ENCODE peak calls at places on chromosomes 12 and 14, in four cellular contexts. One of them, this sample, is unnamed.

GRCh38 chr14:64215978-64216377 is 78.2 kb downstream of the ESR2 start:
- DNase-seq in Calu3: no peak
- DNase-seq in heart left ventricle: no peak
- DNase-seq in neural crest cell: no peak
- DNase-seq in this sample: no peak

GRCh38 chr12:29674463-29674862 is 109.3 kb downstream of the TMTC1 start:
- DNase-seq in Calu3: no peak
- DNase-seq in heart left ventricle: no peak
- DNase-seq in neural crest cell: no peak
- DNase-seq in this sample: no peak

GRCh38 chr14:75383721-75384120 is 44.1 kb upstream of the JDP2 start:
- DNase-seq in Calu3: no peak
- DNase-seq in heart left ventricle: no peak
- DNase-seq in neural crest cell: no peak
- DNase-seq in this sample: no peak

GRCh38 chr14:95359974-95360826 is 40.5 kb upstream of the CLMN start:
- DNase-seq in Calu3: peak
- DNase-seq in heart left ventricle: no peak
- DNase-seq in neural crest cell: peak
- DNase-seq in this sample: peak

GRCh38 chr14:104393199-104393897 is 186.2 kb upstream of the C14orf180 start:
- DNase-seq in Calu3: no peak
- DNase-seq in heart left ventricle: peak
- DNase-seq in neural crest cell: no peak
- DNase-seq in this sample: no peak

GRCh38 chr14:99744199-99744872 is 48.9 kb upstream of the EML1 start:
- DNase-seq in Calu3: no peak
- DNase-seq in heart left ventricle: no peak
- DNase-seq in neural crest cell: no peak
- DNase-seq in this sample: no peak

GRCh38 chr12:72139411-72139810 is 132.8 kb upstream of the TRHDE start:
- DNase-seq in Calu3: no peak
- DNase-seq in heart left ventricle: no peak
- DNase-seq in neural crest cell: no peak
- DNase-seq in this sample: no peak

GRCh38 chr12:65926119-65927004 is 102.1 kb downstream of the HMGA2 start:
- DNase-seq in Calu3: no peak
- DNase-seq in heart left ventricle: no peak
- DNase-seq in neural crest cell: no peak
- DNase-seq in this sample: no peak

GRCh38 chr14:28709571-28710305 is 56.8 kb upstream of the FOXG1 start:
- DNase-seq in Calu3: no peak
- DNase-seq in heart left ventricle: no peak
- DNase-seq in neural crest cell: no peak
- DNase-seq in this sample: no peak

GRCh38 chr12:132568301-132568700 is 42.1 kb downstream of the LRCOL1 start:
- DNase-seq in Calu3: no peak
- DNase-seq in heart left ventricle: no peak
- DNase-seq in neural crest cell: no peak
- DNase-seq in this sample: no peak

GRCh38 chr14:32366256-32366655 is 37.2 kb downstream of the AKAP6 start:
- DNase-seq in Calu3: no peak
- DNase-seq in heart left ventricle: no peak
- DNase-seq in neural crest cell: no peak
- DNase-seq in this sample: no peak

GRCh38 chr12:105100207-105100985 is 7.1 kb upstream of the WASHC4 start:
- DNase-seq in Calu3: no peak
- DNase-seq in heart left ventricle: no peak
- DNase-seq in neural crest cell: no peak
- DNase-seq in this sample: no peak

GRCh38 chr12:56933826-56934625 is at the start of gene SDR9C7:
- DNase-seq in Calu3: no peak
- DNase-seq in heart left ventricle: no peak
- DNase-seq in neural crest cell: no peak
- DNase-seq in this sample: no peak

GRCh38 chr12:66724616-66725015 is 45.7 kb upstream of the GRIP1 start:
- DNase-seq in Calu3: no peak
- DNase-seq in heart left ventricle: no peak
- DNase-seq in neural crest cell: peak
- DNase-seq in this sample: no peak

GRCh38 chr12:107775093-107775721 is 703 bp downstream of the ASCL4 start:
- DNase-seq in Calu3: no peak
- DNase-seq in heart left ventricle: no peak
- DNase-seq in neural crest cell: peak
- DNase-seq in this sample: no peak

GRCh38 chr12:5072326-5072725 is 28.6 kb downstream of the KCNA5 start:
- DNase-seq in Calu3: no peak
- DNase-seq in heart left ventricle: no peak
- DNase-seq in neural crest cell: no peak
- DNase-seq in this sample: no peak

GRCh38 chr12:51217968-51218606 is at the start of gene POU6F1:
- DNase-seq in Calu3: peak
- DNase-seq in heart left ventricle: peak
- DNase-seq in neural crest cell: peak
- DNase-seq in this sample: peak

GRCh38 chr12:66740257-66740656 is 61.4 kb upstream of the GRIP1 start:
- DNase-seq in Calu3: peak
- DNase-seq in heart left ventricle: no peak
- DNase-seq in neural crest cell: no peak
- DNase-seq in this sample: no peak

GRCh38 chr14:103517172-103517566 is 5.5 kb downstream of the CKB start:
- DNase-seq in Calu3: no peak
- DNase-seq in heart left ventricle: no peak
- DNase-seq in neural crest cell: no peak
- DNase-seq in this sample: no peak

GRCh38 chr14:52879958-52880357 is 70.9 kb downstream of the FERMT2 start:
- DNase-seq in Calu3: no peak
- DNase-seq in heart left ventricle: no peak
- DNase-seq in neural crest cell: no peak
- DNase-seq in this sample: no peak

GRCh38 chr12:75831413-75831812 is 200.2 kb downstream of the PHLDA1 start:
- DNase-seq in Calu3: no peak
- DNase-seq in heart left ventricle: no peak
- DNase-seq in neural crest cell: no peak
- DNase-seq in this sample: no peak

GRCh38 chr14:22487941-22488340 is 101.1 kb downstream of the DAD1 start:
- DNase-seq in Calu3: no peak
- DNase-seq in heart left ventricle: no peak
- DNase-seq in neural crest cell: no peak
- DNase-seq in this sample: no peak

GRCh38 chr12:31321565-31322228 is 4.3 kb downstream of the SINHCAF start:
- DNase-seq in Calu3: no peak
- DNase-seq in heart left ventricle: no peak
- DNase-seq in neural crest cell: no peak
- DNase-seq in this sample: no peak

GRCh38 chr12:89540586-89540985 is 14.7 kb upstream of the POC1B start:
- DNase-seq in Calu3: no peak
- DNase-seq in heart left ventricle: no peak
- DNase-seq in neural crest cell: no peak
- DNase-seq in this sample: no peak

GRCh38 chr14:64715628-64716412 is 11.6 kb downstream of the PLEKHG3 start:
- DNase-seq in Calu3: peak
- DNase-seq in heart left ventricle: no peak
- DNase-seq in neural crest cell: no peak
- DNase-seq in this sample: no peak

GRCh38 chr12:14402697-14403096 is 37.2 kb downstream of the ATF7IP start:
- DNase-seq in Calu3: no peak
- DNase-seq in heart left ventricle: no peak
- DNase-seq in neural crest cell: no peak
- DNase-seq in this sample: no peak

GRCh38 chr12:117356048-117356447 is 5.4 kb downstream of the NOS1 start:
- DNase-seq in Calu3: no peak
- DNase-seq in heart left ventricle: no peak
- DNase-seq in neural crest cell: no peak
- DNase-seq in this sample: no peak

GRCh38 chr14:76245097-76245496 is 93.4 kb downstream of the GPATCH2L start:
- DNase-seq in Calu3: no peak
- DNase-seq in heart left ventricle: no peak
- DNase-seq in neural crest cell: no peak
- DNase-seq in this sample: no peak

GRCh38 chr12:121926874-121927706 is 8.7 kb downstream of the CFAP251 start:
- DNase-seq in Calu3: no peak
- DNase-seq in heart left ventricle: no peak
- DNase-seq in neural crest cell: no peak
- DNase-seq in this sample: no peak

GRCh38 chr12:86660488-86661171 is 404.4 kb upstream of the MGAT4C start:
- DNase-seq in Calu3: no peak
- DNase-seq in heart left ventricle: no peak
- DNase-seq in neural crest cell: no peak
- DNase-seq in this sample: no peak

GRCh38 chr12:50049254-50050118 is 7.9 kb upstream of the ASIC1 start:
- DNase-seq in Calu3: no peak
- DNase-seq in heart left ventricle: no peak
- DNase-seq in neural crest cell: no peak
- DNase-seq in this sample: no peak

GRCh38 chr14:68843471-68844209 is 50.8 kb upstream of the ZFP36L1 start:
- DNase-seq in Calu3: peak
- DNase-seq in heart left ventricle: peak
- DNase-seq in neural crest cell: peak
- DNase-seq in this sample: peak

GRCh38 chr14:55324812-55325211 is 53.6 kb downstream of the FBXO34 start:
- DNase-seq in Calu3: no peak
- DNase-seq in heart left ventricle: no peak
- DNase-seq in neural crest cell: no peak
- DNase-seq in this sample: no peak

GRCh38 chr14:68236525-68236924 is 416.9 kb downstream of the RAD51B start:
- DNase-seq in Calu3: no peak
- DNase-seq in heart left ventricle: no peak
- DNase-seq in neural crest cell: no peak
- DNase-seq in this sample: no peak

GRCh38 chr12:71846322-71846940 is 6.9 kb downstream of the TBC1D15 start:
- DNase-seq in Calu3: peak
- DNase-seq in heart left ventricle: no peak
- DNase-seq in neural crest cell: no peak
- DNase-seq in this sample: no peak

DNA sequence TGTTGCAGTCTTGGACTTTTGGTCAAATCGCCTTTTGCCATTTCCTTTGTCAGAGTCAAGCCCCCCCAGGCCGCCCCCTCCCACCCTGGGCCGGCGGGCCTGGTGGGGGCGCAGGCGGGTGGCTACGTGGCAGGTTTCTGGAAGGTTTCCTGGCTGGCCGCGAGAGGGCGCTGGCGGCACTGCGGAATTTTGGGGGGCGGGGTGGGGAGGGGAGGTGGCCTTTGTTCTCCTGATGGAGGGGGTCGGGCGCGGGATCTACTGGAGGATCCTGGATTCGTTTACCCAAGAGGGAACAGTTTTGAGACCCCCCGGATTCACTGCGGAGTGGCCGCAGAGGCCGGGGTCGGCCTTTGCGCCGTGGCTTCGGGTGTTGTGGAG is 1.2 kb downstream of the MEG3 start:
- DNase-seq in Calu3: no peak
- DNase-seq in heart left ventricle: no peak
- DNase-seq in neural crest cell: no peak
- DNase-seq in this sample: no peak
- TF ChIP-seq CTCF in Calu3: no peak
- TF ChIP-seq CTCF in heart left ventricle: peak
- TF ChIP-seq CTCF in neural crest cell: no peak
- TF ChIP-seq CTCF in this sample: no peak

DNA sequence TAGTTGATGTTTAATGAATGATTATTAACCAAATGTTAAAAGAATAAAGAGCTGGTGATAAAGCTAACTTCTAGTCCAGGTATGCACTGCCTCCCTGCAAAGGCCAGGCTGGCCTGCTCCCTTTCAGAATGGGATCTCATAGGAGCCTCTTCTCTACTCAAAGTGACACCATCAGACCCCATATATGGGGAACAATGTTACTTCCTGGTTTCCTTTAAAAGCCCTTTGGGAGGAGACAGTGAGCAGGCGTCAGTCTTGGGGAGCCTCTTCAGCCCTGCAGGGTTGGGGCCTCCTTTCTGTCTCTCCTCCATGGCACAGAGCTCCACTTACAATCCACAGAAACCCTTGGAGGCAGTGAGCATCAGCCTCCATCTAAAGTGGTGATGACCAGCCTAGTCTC is 17.3 kb upstream of the GPRC5A start:
- DNase-seq in Calu3: no peak
- DNase-seq in heart left ventricle: no peak
- DNase-seq in neural crest cell: no peak
- DNase-seq in this sample: no peak
- TF ChIP-seq CTCF in Calu3: no peak
- TF ChIP-seq CTCF in heart left ventricle: no peak
- TF ChIP-seq CTCF in neural crest cell: no peak
- TF ChIP-seq CTCF in this sample: no peak

DNA sequence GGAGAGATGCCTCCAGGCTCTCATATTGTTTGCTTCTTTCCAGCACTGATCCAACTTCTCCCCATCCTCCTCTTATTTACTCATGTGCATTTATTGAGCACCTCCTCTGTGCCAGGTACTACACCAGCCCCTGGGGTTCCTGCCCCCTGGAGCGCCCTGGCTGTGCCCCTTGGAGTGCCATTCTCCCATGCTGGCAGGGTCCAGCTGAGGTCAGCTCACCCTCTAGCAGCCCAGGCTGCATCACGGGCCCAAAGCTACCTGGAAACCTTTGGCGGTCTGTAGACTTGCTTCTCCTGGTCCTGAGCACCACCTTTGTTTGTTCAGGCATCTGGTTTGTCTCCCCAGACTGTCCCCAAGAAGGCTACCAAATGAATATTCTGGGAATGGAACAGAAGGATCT is 67.0 kb downstream of the ADCK1 start:
- DNase-seq in Calu3: no peak
- DNase-seq in heart left ventricle: no peak
- DNase-seq in neural crest cell: no peak
- DNase-seq in this sample: no peak
- TF ChIP-seq CTCF in Calu3: no peak
- TF ChIP-seq CTCF in heart left ventricle: no peak
- TF ChIP-seq CTCF in neural crest cell: no peak
- TF ChIP-seq CTCF in this sample: no peak

DNA sequence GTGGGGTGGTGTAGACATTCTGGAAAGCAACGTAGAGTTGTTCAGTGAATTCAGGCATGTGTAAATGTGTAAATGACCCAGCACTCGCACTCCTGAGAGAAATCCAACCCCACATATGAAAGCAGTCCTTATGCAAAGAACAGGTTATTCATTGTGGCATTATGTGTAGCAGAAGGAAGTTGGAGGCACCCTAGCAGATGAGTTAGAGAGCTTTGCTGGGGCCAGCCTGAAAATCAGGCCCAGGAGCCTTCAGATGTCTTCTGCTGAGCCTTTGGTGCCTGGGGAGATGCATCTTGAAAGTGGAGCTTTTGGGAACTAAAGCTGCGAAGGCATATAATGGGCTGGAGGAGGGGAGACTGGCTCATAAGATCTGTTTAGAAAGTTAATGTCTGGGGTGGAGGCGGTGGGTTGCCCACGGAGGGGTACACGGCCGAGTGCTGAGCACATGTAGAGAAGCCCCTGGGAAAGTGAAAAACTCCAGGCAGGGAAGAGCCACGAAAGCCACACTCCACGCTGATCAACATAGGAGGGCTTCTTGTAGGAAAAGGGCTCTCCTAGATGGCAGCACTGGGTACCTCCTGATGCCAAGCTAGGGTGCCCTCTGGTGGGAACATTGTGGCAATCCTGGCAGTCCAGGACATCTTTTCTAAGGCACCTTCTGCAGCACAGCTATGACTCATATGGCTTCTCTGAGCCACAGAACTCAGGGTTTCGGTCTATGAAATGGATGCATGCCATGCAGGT is 6.1 kb upstream of the KRT83 start:
- DNase-seq in Calu3: peak
- DNase-seq in heart left ventricle: peak
- DNase-seq in neural crest cell: peak
- DNase-seq in this sample: peak
- TF ChIP-seq CTCF in Calu3: peak
- TF ChIP-seq CTCF in heart left ventricle: peak
- TF ChIP-seq CTCF in neural crest cell: peak
- TF ChIP-seq CTCF in this sample: peak